ENCODE peak calls at places on chromosomes 6 and 20, in four cellular contexts. B is GM23248; T is naive thymus-derived CD4-positive, alpha-beta T cell; F is thyroid gland. Q is an unnamed sample. For H3K4me1, the result is how much of the 10 kb centered on the place peaks cover.

GRCh38 chr20:54129350-54129749 is 44.4 kb downstream of the CYP24A1 start:
- DNase-seq in B (no peak), F (no peak), T (no peak), Q (no peak)

GRCh38 chr6:121584591-121585369 is 149.3 kb downstream of the GJA1 start:
- DNase-seq in T (no peak), F (no peak), B (peak), Q (no peak)

GRCh38 chr6:133951227-133951626 is 1.8 kb upstream of the TBPL1 start:
- DNase-seq in T (no peak), F (no peak), B (peak), Q (no peak)

GRCh38 chr6:109187399-109188114 is 92.2 kb downstream of the CEP57L1 start:
- DNase-seq in T (peak), B (peak), F (peak), Q (peak)

GRCh38 chr20:43914697-43915208 is at the start of gene TOX2:
- DNase-seq in T (peak), F (peak), B (peak), Q (no peak)

GRCh38 chr20:44805991-44806729 is 4.2 kb downstream of the RIMS4 start:
- DNase-seq in T (no peak), B (peak), F (peak), Q (no peak)

GRCh38 chr20:40506567-40506966 is 182.5 kb downstream of the MAFB start:
- DNase-seq in F (peak), B (peak), T (no peak), Q (peak)

GRCh38 chr6:2127484-2127911 is 117.9 kb downstream of the GMDS start:
- DNase-seq in B (no peak), T (peak), F (no peak), Q (no peak)

GRCh38 chr20:14219801-14220461 is 117.5 kb downstream of the FLRT3 start:
- DNase-seq in T (no peak), B (no peak), F (no peak), Q (no peak)

GRCh38 chr6:41939848-41940758 is 1.5 kb downstream of the CCND3 start:
- DNase-seq in F (no peak), B (peak), T (no peak), Q (peak)

GRCh38 chr20:3082955-3083952 is 1.3 kb downstream of the AVP start:
- DNase-seq in B (no peak), T (no peak), F (no peak), Q (no peak)

GRCh38 chr20:61295726-61296628 is 43.9 kb downstream of the CDH4 start:
- DNase-seq in F (no peak), B (no peak), T (no peak), Q (no peak)

GRCh38 chr20:38872491-38873049 is 53.6 kb upstream of the FAM83D start:
- DNase-seq in F (no peak), B (no peak), T (no peak), Q (no peak)

GRCh38 chr6:168157272-168158007 is 78.4 kb upstream of the FRMD1 start:
- DNase-seq in B (peak), T (no peak), F (no peak), Q (no peak)

GRCh38 chr6:123598011-123598410 is 38.7 kb downstream of the TRDN start:
- DNase-seq in T (no peak), F (no peak), B (no peak), Q (no peak)

GRCh38 chr20:53786445-53787267 is 193.0 kb upstream of the ZNF217 start:
- DNase-seq in T (no peak), F (no peak), B (peak), Q (no peak)

GRCh38 chr6:7146079-7146828 is 38.5 kb downstream of the RREB1 start:
- DNase-seq in B (peak), T (no peak), F (peak), Q (peak)

GRCh38 chr6:146693342-146693741 is 94.6 kb downstream of the ADGB start:
- DNase-seq in T (no peak), B (no peak), F (no peak), Q (no peak)

GRCh38 chr6:125519367-125519766 is 217.6 kb upstream of the HDDC2 start:
- DNase-seq in T (no peak), F (no peak), B (no peak), Q (no peak)

GRCh38 chr6:27605401-27606342 is 132.8 kb upstream of the ZNF184 start:
- DNase-seq in B (peak), F (no peak), T (no peak), Q (no peak)

GRCh38 chr6:23797041-23797440 is 329.0 kb upstream of the NRSN1 start:
- DNase-seq in F (no peak), B (no peak), T (no peak), Q (no peak)

GRCh38 chr20:17505664-17506517 is 25.3 kb downstream of the BFSP1 start:
- DNase-seq in B (peak), F (no peak), T (no peak), Q (no peak)

GRCh38 chr20:3572151-3572550 is 91.0 kb downstream of the GFRA4 start:
- DNase-seq in B (peak), T (no peak), F (no peak), Q (no peak)

GRCh38 chr6:40956871-40957270 is 82.2 kb downstream of the UNC5CL start:
- DNase-seq in B (peak), F (no peak), T (no peak), Q (no peak)

GRCh38 chr20:45036044-45036755 is 64.7 kb downstream of the KCNS1 start:
- DNase-seq in T (no peak), B (peak), F (no peak), Q (no peak)

GRCh38 chr6:35025241-35026188 is 115.6 kb downstream of the TCP11 start:
- DNase-seq in T (no peak), B (peak), F (no peak), Q (no peak)

GRCh38 chr6:35026434-35027222 is 114.5 kb downstream of the TCP11 start:
- DNase-seq in T (no peak), F (no peak), B (peak), Q (no peak)

GRCh38 chr6:35023091-35023490 is 118.0 kb downstream of the TCP11 start:
- DNase-seq in F (no peak), T (no peak), B (no peak), Q (no peak)

GRCh38 chr6:35023601-35024000 is 117.5 kb downstream of the TCP11 start:
- DNase-seq in B (no peak), F (no peak), T (no peak), Q (no peak)

DNA sequence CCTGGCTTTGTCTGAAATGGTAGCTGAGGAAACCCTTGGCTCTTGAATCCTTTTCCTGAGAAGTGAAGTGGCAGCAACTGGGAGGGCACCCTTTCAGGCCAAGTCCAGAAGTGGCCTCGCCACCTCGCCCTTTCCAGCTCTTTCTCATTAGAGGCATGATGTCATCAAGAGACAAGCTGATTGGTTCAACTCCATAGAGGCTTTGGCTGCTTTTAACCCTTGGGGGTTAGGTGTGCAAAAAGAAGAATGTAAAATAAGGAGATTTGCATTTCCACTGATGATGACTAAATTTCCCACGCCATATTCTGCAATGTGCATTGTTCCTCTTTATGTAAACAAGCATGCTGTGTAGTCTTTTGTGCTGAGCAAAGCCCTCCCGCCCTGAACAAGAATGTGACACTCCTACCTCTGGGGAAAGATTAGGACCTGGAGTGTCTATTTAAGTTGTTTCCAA is 116.5 kb downstream of the TCP11 start:
- DNase-seq in B (peak), F (peak), T (no peak), Q (no peak)
- H3K4me1 ChIP-seq in B (under half), F (half or more), T (under half), Q (under half)

GRCh38 chr6:21392177-21392576 is 201.4 kb upstream of the SOX4 start:
- DNase-seq in B (no peak), F (no peak), T (no peak), Q (no peak)
- H3K4me1 ChIP-seq in B (under half), F (under half), T (under half), Q (under half)

GRCh38 chr6:12474167-12475140 is 184.3 kb downstream of the EDN1 start:
- DNase-seq in B (peak), T (no peak), F (no peak), Q (no peak)
- H3K4me1 ChIP-seq in B (under half), T (under half), F (under half), Q (under half)

DNA sequence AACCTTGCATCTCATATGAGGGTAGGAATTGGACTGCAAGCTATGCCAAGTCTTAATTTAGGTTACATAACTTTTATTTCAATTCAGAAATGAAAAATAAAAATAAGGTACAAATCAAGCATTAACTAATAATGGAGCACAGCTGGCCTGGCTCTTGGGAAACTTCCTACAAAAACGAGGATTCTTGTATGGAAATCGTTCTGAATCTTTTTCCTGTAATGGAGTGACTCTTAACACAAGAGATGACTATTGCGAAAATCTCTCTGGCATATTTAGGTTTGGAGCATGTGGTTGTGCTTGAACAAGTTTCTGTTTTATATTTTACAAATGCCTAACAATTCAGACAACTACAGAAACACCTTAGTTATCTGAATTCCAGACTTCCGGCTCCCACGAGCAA is 34.0 kb upstream of the PI16 start:
- DNase-seq in T (no peak), B (peak), F (no peak), Q (no peak)
- H3K4me1 ChIP-seq in T (under half), B (half or more), F (under half), Q (under half)

DNA sequence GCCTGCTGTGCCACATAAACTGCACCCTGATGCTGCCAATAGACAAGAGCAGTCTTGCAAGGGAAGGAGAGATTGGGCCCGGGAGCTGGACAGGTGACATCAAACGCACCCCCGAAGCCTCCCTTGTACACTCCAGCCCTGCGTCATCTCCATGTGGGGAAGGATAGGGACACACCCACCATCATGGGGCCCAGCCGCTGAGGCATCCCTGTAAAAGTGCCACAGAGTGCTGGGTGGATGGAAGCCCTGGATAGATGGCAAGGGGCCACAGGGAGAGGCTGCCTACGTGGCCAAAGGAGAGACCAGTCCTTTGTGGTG is 117.1 kb downstream of the SYNDIG1 start:
- DNase-seq in B (no peak), F (no peak), T (no peak), Q (no peak)
- H3K4me1 ChIP-seq in B (under half), F (under half), T (under half), Q (under half)

DNA sequence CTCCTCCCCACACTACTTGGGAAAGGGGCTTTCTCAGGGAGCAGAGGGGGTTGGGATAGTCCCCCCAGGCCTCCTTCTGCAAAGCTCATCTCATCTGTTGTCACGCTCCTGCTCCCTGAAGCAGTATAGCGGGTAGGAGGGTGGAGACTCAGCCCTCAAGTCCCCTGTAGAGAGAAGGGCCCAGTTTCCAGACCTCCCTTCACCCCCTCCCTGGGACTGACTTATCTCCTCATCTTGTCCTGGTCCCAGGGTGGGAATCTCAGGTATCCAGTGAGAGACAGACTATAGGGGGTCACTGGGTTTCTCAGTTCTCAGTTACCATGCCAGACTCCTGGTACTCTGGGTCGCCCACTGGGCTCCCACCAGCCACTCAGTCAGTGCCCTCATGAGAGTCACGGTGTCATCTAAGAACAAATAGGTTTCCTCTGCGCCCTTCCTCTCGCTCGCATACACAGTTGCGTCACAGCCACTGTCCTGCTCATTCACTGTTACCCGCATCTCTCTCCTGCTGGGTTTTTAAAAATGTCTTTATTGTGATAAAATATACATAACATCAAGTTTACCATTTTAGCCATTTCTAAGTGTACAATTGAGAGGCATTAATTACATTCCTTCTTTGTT is 4.1 kb downstream of the TEAD3 start:
- DNase-seq in T (no peak), F (peak), B (no peak), Q (no peak)
- H3K4me1 ChIP-seq in T (under half), F (under half), B (under half), Q (under half)

GRCh38 chr6:26333458-26334297 is 31.3 kb upstream of the BTN3A2 start:
- DNase-seq in F (no peak), B (no peak), T (no peak), Q (no peak)

GRCh38 chr6:26339612-26340011 is 25.4 kb upstream of the BTN3A2 start:
- DNase-seq in B (no peak), F (no peak), T (no peak), Q (no peak)

GRCh38 chr6:26335631-26336323 is 29.2 kb upstream of the BTN3A2 start:
- DNase-seq in F (no peak), T (no peak), B (no peak), Q (peak)

GRCh38 chr6:26338810-26339209 is 26.2 kb upstream of the BTN3A2 start:
- DNase-seq in F (no peak), B (no peak), T (no peak), Q (no peak)

GRCh38 chr6:26336355-26337198 is 28.4 kb upstream of the BTN3A2 start:
- DNase-seq in F (no peak), B (peak), T (no peak), Q (no peak)
- H3K4me1 ChIP-seq in F (under half), B (under half), T (under half), Q (under half)

Q was measured in DND-41.